ENCODE peak calls at places on chromosome 11, in eight cellular contexts. S is heart right ventricle, Y is astrocyte of the cerebellum, D is A549, X is spleen, V is K562, G is colonic mucosa, J is AG04449. N is an unnamed sample.

GRCh38 chr11:131504199-131504949 is 134.0 kb downstream of the NTM start:
- DNase-seq in X (no peak), Y (peak; percentile 12), V (no peak), D (no peak), G (no peak), S (no peak), J (no peak), N (no peak)

GRCh38 chr11:122696662-122697061 is 41.1 kb downstream of the UBASH3B start:
- DNase-seq in D (no peak), Y (no peak), X (peak; percentile 82), J (no peak), V (peak; percentile 2), G (no peak), S (no peak), N (peak; percentile 80)

GRCh38 chr11:335779-336665 is 15.4 kb upstream of the IFITM3 start:
- DNase-seq in D (no peak), S (peak; percentile 73), G (no peak), X (peak; percentile 79), V (peak; percentile 63), Y (no peak), J (no peak), N (no peak)

GRCh38 chr11:61787928-61788491 is 4.4 kb downstream of the TMEM258 start:
- DNase-seq in Y (peak; percentile 35), X (no peak), S (no peak), V (peak; percentile 74), D (peak; percentile 84), J (no peak), G (peak; percentile 41), N (no peak)

GRCh38 chr11:109853156-109853776 is 239.9 kb upstream of the ZC3H12C start:
- DNase-seq in J (peak; percentile 40), D (peak; percentile 67), Y (peak; percentile 84), V (peak; percentile 60), X (no peak), S (no peak), G (no peak), N (peak; percentile 27)

GRCh38 chr11:62142043-62142375 is 18.2 kb downstream of the INCENP start:
- DNase-seq in G (no peak), X (peak; percentile 43), S (no peak), J (no peak), V (no peak), D (no peak), Y (no peak), N (no peak)

GRCh38 chr11:24634606-24635160 is 137.8 kb downstream of the LUZP2 start:
- DNase-seq in X (no peak), V (no peak), J (no peak), D (no peak), G (no peak), Y (no peak), S (no peak), N (no peak)

GRCh38 chr11:11230802-11231562 is 122.1 kb downstream of the CSNK2A3 start:
- DNase-seq in S (no peak), D (peak; percentile 18), V (peak; percentile 35), G (no peak), J (no peak), X (no peak), Y (no peak), N (peak; percentile 37)

GRCh38 chr11:13384837-13385417 is 78.1 kb downstream of the BTBD10 start:
- DNase-seq in V (peak; percentile 48), X (no peak), G (peak; percentile 36), S (peak; percentile 12), Y (peak; percentile 44), D (peak; percentile 46), J (peak; percentile 16), N (peak; percentile 31)

GRCh38 chr11:126840201-126840886 is 160.2 kb downstream of the KIRREL3 start:
- DNase-seq in S (no peak), D (no peak), J (peak; percentile 59), G (no peak), V (no peak), X (no peak), Y (no peak), N (no peak)

GRCh38 chr11:45816614-45817013 is 11.7 kb downstream of the SLC35C1 start:
- DNase-seq in S (no peak), G (no peak), J (no peak), D (no peak), V (no peak), Y (no peak), X (peak; percentile 63), N (no peak)

GRCh38 chr11:76152086-76152658 is 54.1 kb downstream of the WNT11 start:
- DNase-seq in J (no peak), S (peak; percentile 90), X (peak; percentile 94), D (peak; percentile 84), G (peak; percentile 94), V (peak; percentile 92), Y (peak; percentile 36), N (peak; percentile 91)

GRCh38 chr11:76783294-76783900 is at the start of gene TSKU:
- DNase-seq in Y (no peak), J (no peak), G (peak; percentile 55), S (no peak), X (no peak), D (peak; percentile 57), V (peak; percentile 45), N (no peak)

GRCh38 chr11:64150481-64151239 is 15.3 kb downstream of the MACROD1 start:
- DNase-seq in X (peak; percentile 81), S (peak; percentile 52), J (no peak), Y (no peak), V (no peak), D (no peak), G (no peak), N (no peak)

GRCh38 chr11:20310137-20310536 is 53.4 kb upstream of the HTATIP2 start:
- DNase-seq in G (no peak), S (no peak), Y (no peak), X (no peak), V (no peak), J (no peak), D (no peak), N (no peak)

GRCh38 chr11:103676413-103676812 is 360.0 kb upstream of the DDI1 start:
- DNase-seq in D (no peak), V (no peak), S (no peak), G (no peak), Y (no peak), X (no peak), J (no peak), N (no peak)

GRCh38 chr11:6705905-6706535 is 22.9 kb upstream of the MRPL17 start:
- DNase-seq in X (no peak), Y (no peak), G (peak; percentile 47), S (peak; percentile 56), J (no peak), D (peak; percentile 45), V (peak; percentile 64), N (peak; percentile 47)

GRCh38 chr11:55714982-55715888 is 53.2 kb downstream of the OR4C6 start:
- DNase-seq in Y (no peak), D (peak; percentile 19), J (no peak), X (no peak), G (no peak), S (no peak), V (peak; percentile 20), N (no peak)

GRCh38 chr11:16456366-16456765 is 100.0 kb upstream of the SOX6 start:
- DNase-seq in X (no peak), S (no peak), J (no peak), G (no peak), Y (no peak), D (no peak), V (no peak), N (no peak)

GRCh38 chr11:33704240-33705002 is 3.8 kb upstream of the C11orf91 start:
- DNase-seq in D (no peak), J (no peak), G (no peak), S (no peak), V (no peak), X (no peak), Y (no peak), N (no peak)
- TF ChIP-seq CTCF in D (no peak), J (no peak), G (no peak), S (no peak), V (no peak), X (no peak), Y (no peak), N (no peak)

DNA sequence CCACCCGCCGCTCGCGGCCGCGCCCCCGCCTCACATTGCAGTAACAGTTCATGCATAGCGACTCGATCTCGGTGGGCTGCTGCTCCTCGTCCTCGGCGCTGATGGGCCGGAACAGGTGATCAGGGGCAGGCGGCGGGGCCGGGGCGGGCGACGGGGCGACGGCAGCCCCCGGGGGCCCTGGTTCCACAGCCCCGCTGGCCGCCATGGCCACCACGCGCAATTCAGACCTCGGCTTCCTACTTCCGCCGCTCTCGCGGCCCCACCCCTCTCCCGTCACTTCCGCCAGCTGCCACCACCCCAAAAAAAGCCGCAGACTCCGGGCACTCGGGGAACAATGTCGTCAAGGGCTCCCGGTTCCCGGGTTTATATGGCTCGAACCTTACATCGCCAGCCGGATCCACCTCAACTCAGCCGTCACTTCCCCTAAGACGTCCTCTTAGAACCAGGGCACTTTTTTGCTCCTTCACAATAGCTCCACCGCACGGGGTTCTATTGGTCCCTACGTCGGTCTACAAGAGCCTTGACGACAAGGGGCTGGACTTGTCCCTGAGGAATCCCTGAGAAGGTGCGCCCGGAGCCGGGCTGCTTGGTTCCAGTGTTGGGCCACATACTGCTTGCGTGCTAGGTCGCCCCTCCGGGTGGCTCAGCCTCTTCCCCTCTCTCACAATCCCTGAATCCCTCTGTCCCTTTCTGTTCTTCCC is at the start of gene ZPR1:
- DNase-seq in X (peak; percentile 96), D (peak; percentile 58), G (peak; percentile 91), S (peak; percentile 87), J (no peak), Y (no peak), V (peak; percentile 83), N (peak; percentile 94)
- TF ChIP-seq CTCF in X (no peak), D (no peak), G (no peak), S (no peak), J (no peak), Y (no peak), V (no peak), N (no peak)

DNA sequence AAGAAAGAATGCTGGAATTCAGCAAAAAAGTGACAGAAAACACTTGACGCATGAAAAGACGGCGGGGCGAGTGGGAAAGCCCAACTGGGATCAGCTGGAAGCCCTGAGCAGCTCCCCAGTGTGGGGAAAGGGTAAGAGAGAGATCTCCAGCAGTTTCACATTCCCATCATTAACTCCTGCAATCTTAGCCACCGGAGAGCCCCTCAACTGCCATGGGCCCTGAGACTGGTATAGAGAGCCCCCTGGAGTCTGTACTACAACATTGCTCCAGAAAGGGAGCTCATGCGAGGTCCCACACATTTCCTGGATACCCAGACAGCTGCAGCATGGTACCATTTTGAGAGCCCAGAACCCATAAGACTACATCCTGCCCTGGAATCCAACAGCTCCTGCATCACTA is 31.1 kb downstream of the MRGPRX4 start:
- DNase-seq in V (peak; percentile 33), D (peak; percentile 28), G (no peak), S (no peak), X (no peak), J (no peak), Y (no peak), N (peak; percentile 64)
- TF ChIP-seq CTCF in V (peak; percentile 69), D (peak; percentile 37), G (peak; percentile 9), S (peak; percentile 13), X (no peak), J (peak; percentile 43), Y (peak; percentile 39), N (peak; percentile 31)

DNA sequence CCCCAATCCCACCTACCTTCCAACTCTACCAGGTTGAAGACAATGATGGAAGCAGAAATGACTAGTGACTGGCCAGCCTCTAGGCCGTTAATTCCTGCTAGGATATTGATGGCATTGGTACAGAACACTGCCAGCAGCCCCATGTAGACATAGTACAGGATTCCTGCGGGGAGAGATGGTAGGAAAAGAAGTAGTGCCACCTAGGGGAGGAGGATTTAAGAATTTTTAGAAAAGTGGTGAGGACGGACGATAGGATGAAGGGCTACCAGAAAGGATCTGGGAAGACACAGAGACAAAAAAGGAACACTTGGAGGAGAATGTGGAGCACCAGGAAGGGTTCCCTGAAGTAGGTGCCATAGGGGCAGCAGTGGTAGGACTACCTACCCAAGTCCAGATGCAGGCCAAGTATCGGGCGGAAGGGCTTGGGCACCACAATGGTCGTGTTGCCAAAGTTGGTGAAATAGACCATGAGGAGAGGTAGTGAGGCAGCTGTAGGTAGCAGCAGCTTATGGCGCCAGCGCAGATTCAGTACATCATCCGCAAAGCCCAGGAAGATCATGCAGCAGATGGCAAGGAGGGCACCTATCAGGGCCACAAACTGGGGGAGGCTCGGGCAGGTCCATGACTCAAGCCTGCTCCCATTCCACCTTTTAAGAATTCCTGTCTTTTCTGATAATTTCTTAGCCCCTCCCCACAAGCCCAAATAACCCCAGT is 1.2 kb downstream of the DPAGT1 start:
- DNase-seq in Y (no peak), X (peak; percentile 67), D (peak; percentile 51), V (peak; percentile 64), J (no peak), G (no peak), S (no peak), N (no peak)
- TF ChIP-seq CTCF in Y (peak; percentile 58), X (no peak), D (peak; percentile 52), V (peak; percentile 48), J (peak; percentile 26), G (peak; percentile 29), S (no peak), N (peak; percentile 24)

N was measured in GM10248.